ENCODE peak calls at places on chromosomes 16 and 17, in five cellular contexts. W is prostate gland, P is body of pancreas, I is sigmoid colon, K is NB4. Q is an unnamed sample.

GRCh38 chr17:38456031-38456815 is 28.0 kb downstream of the ARHGAP23 start:
- DNase-seq in W (no peak), P (no peak), I (no peak), K (no peak), Q (no peak)

GRCh38 chr16:57388359-57389086 is 16.0 kb upstream of the CCL17 start:
- DNase-seq in P (no peak), K (no peak), I (no peak), W (no peak), Q (no peak)

GRCh38 chr17:67138392-67138791 is 94.0 kb downstream of the CACNG1 start:
- DNase-seq in K (no peak), I (no peak), W (no peak), P (no peak), Q (no peak)

GRCh38 chr16:68090109-68090508 is 4.9 kb downstream of the NFATC3 start:
- DNase-seq in P (no peak), I (no peak), K (peak; percentile 60), W (no peak), Q (no peak)

GRCh38 chr17:62823111-62823895 is 15.2 kb upstream of the MARCHF10 start:
- DNase-seq in K (no peak), P (no peak), W (no peak), I (no peak), Q (peak; percentile 66)

GRCh38 chr16:68592466-68593337 is 52.4 kb upstream of the CDH3 start:
- DNase-seq in I (no peak), W (no peak), P (no peak), K (peak; percentile 48), Q (no peak)

GRCh38 chr17:27466376-27466747 is 10.1 kb downstream of the KSR1 start:
- DNase-seq in I (no peak), P (no peak), K (peak; percentile 65), W (no peak), Q (no peak)

GRCh38 chr17:44941712-44942331 is 5.8 kb downstream of the KIF18B start:
- DNase-seq in P (no peak), I (peak; percentile 40), W (no peak), K (no peak), Q (no peak)

GRCh38 chr16:56346131-56346890 is 79.0 kb downstream of the AMFR start:
- DNase-seq in W (no peak), P (no peak), I (no peak), K (no peak), Q (no peak)

GRCh38 chr17:59357929-59358328 is 26.5 kb downstream of the YPEL2 start:
- DNase-seq in P (no peak), I (no peak), W (no peak), K (no peak), Q (no peak)

GRCh38 chr16:28899882-28900600 is 21.8 kb downstream of the ATP2A1 start:
- DNase-seq in I (no peak), W (no peak), K (no peak), P (no peak), Q (no peak)

GRCh38 chr17:63707151-63707550 is 7.2 kb upstream of the LIMD2 start:
- DNase-seq in I (no peak), P (no peak), W (no peak), K (no peak), Q (no peak)

GRCh38 chr16:67926181-67926742 is 5.4 kb downstream of the CTRL start:
- DNase-seq in W (peak; percentile 70), P (peak; percentile 87), K (peak; percentile 58), I (no peak), Q (no peak)

GRCh38 chr16:77462894-77463293 is 28.1 kb upstream of the ADAMTS18 start:
- DNase-seq in W (no peak), I (no peak), P (no peak), K (no peak), Q (no peak)

GRCh38 chr17:43169561-43170139 is 1.4 kb upstream of the NBR1 start:
- DNase-seq in W (peak; percentile 54), I (peak; percentile 72), P (peak; percentile 54), K (peak; percentile 52), Q (peak; percentile 86)

GRCh38 chr17:57490890-57491289 is 234.6 kb downstream of the MSI2 start:
- DNase-seq in W (peak; percentile 17), K (no peak), I (peak; percentile 32), P (no peak), Q (no peak)
- TF ChIP-seq CTCF in W (no peak), K (no peak), I (no peak), P (no peak), Q (no peak)

DNA sequence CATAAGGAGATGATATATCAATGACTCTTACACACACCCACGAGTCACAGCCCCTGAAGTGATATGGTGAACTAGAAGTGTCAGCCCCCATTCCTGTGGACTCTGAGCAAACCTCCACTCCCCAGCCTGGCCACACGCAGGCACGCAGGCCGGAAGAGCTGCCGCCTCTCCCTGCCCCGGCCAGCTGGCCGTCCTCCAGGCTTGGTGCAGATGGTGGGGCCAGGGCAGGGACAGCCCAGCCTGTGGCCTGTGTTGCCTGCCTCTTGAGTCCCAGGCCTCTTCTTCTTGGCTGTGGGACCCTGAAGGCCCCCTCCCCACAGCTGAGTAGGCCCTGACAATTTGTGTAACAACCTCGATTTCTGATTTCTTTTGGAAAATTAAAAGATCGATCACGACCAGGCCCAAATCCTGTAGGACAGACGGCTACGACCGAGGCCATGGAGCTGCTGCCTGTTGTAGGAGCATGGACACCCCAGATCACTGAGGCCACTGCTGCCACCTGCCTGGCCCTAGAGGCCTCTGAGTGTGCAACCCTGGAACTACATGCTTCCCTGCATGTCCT is 10.0 kb upstream of the MPRIP start:
- DNase-seq in P (peak; percentile 83), K (no peak), W (no peak), I (peak; percentile 66), Q (no peak)
- TF ChIP-seq POLR2A in P (no peak), K (no peak), W (no peak), I (no peak), Q (no peak)

DNA sequence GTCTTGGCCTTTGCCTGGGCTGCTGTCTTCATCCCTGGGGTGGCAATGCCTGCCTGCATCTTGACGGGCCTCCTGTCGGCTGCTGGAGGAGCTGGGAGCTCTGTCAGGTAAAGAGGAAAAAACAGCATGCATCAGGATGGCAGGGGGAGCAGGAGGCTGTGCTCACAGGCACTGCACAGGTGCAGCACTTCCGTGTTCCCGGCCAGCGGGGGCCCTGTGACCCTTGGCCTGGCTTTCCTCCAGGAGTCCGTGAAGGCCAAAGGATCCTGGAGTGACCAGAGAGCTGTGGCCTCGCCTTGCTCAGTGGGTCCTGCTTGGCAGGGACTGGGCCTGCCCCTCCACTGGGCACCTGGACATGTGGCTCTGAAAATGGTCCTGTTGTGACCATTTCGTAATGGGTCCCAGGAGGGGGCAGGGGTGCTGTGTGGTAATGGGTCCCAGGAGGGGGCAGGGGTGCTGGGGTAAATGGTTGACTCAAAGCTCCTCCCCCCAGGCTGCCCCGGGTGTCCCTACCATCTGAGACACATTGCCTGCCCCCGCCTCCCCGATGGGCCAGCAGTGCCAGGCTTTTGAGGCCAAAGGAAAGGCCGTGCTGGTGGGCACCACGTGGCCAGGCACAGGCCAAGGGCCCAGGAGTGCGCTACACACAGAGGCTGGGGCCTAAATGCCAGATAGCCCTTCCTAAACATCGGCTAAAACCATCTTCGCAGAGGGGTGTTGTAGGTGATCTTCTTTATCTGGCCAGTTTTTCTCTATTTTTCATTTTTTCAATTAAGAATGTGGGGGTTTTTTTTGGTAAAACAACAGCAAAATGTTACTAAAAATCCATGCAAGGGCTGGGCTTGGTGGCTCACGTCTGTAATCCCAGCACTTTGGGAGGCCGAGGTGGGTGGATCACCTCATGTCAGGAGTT is 4.0 kb upstream of the FASN start:
- DNase-seq in K (peak; percentile 89), W (no peak), P (peak; percentile 47), I (no peak), Q (no peak)
- TF ChIP-seq CTCF in K (no peak), W (no peak), P (no peak), I (no peak), Q (no peak)

GRCh38 chr17:1005361-1005946 is 8.5 kb downstream of the TIMM22 start:
- DNase-seq in P (peak; percentile 88), I (peak; percentile 91), W (peak; percentile 77), K (no peak), Q (no peak)

GRCh38 chr17:1002771-1003555 is 6.0 kb downstream of the TIMM22 start:
- DNase-seq in I (no peak), P (no peak), K (no peak), W (no peak), Q (no peak)

GRCh38 chr17:1004769-1005295 is 7.9 kb downstream of the TIMM22 start:
- DNase-seq in W (no peak), P (peak; percentile 54), K (no peak), I (no peak), Q (no peak)

GRCh38 chr17:1003633-1003971 is 6.7 kb downstream of the TIMM22 start:
- DNase-seq in K (no peak), I (no peak), P (no peak), W (no peak), Q (no peak)

GRCh38 chr17:1003972-1004768 is 7.2 kb downstream of the TIMM22 start:
- DNase-seq in P (peak; percentile 50), K (no peak), W (no peak), I (no peak), Q (no peak)
- TF ChIP-seq POLR2A in P (no peak), K (no peak), W (no peak), I (no peak), Q (no peak)

Q was measured in lower leg skin.